ENCODE peak calls at places on chromosomes 12 and 14, in eight cellular contexts. K is GM10248; Y is activated naive CD4-positive, alpha-beta T cell; E is mesothelial cell of epicardium; F is smooth muscle cell of the brain vasculature; H is AG10803; L is activated CD4-positive, alpha-beta T cell treated with anti-CD3 and anti-CD28 coated beads, Interleukin-2, amount 10 ng/mL, durations not matched to agents 7 days and 5 days; J is stimulated activated CD4-positive, alpha-beta T cell treated with anti-CD3 and anti-CD28 coated beads, TNF-alpha, amount 100 ng/mL, for 24 hours. S is an unnamed sample.

GRCh38 chr12:99035776-99036175 is 390.7 kb downstream of the APAF1 start:
- DNase-seq in J (no peak), E (no peak), F (no peak), L (no peak), H (no peak), Y (no peak), K (no peak), S (no peak)

GRCh38 chr14:95256011-95256775 is 63.5 kb downstream of the CLMN start:
- DNase-seq in E (no peak), H (no peak), J (no peak), K (no peak), Y (no peak), L (no peak), F (no peak), S (no peak)

GRCh38 chr14:26128931-26129674 is 468.7 kb downstream of the NOVA1 start:
- DNase-seq in E (no peak), Y (no peak), F (peak), L (no peak), K (no peak), H (no peak), J (no peak), S (no peak)

GRCh38 chr14:59939828-59940227 is 19.9 kb downstream of the LRRC9 start:
- DNase-seq in E (no peak), H (no peak), F (no peak), K (no peak), J (no peak), Y (no peak), L (no peak), S (no peak)

GRCh38 chr14:25150934-25151790 is 101.2 kb upstream of the STXBP6 start:
- DNase-seq in Y (no peak), H (peak), J (no peak), K (peak), L (no peak), F (peak), E (no peak), S (no peak)

GRCh38 chr12:96719671-96720362 is 187.2 kb upstream of the NEDD1 start:
- DNase-seq in E (no peak), Y (no peak), F (peak), K (peak), J (no peak), L (peak), H (peak), S (no peak)

GRCh38 chr12:15151141-15152091 is 69.8 kb downstream of the RERG start:
- DNase-seq in L (peak), F (no peak), Y (no peak), J (no peak), H (no peak), E (no peak), K (no peak), S (no peak)

GRCh38 chr14:89957791-89958190 is 2.1 kb downstream of the TDP1 start:
- DNase-seq in K (no peak), J (no peak), Y (no peak), L (no peak), H (no peak), F (no peak), E (no peak), S (no peak)

GRCh38 chr12:92292016-92292415 is 146.4 kb upstream of the BTG1 start:
- DNase-seq in J (no peak), K (no peak), L (no peak), E (no peak), F (no peak), H (peak), Y (no peak), S (no peak)

GRCh38 chr12:47818701-47819543 is 781 bp downstream of the HDAC7 start:
- DNase-seq in Y (no peak), H (peak), E (no peak), K (peak), F (no peak), J (no peak), L (peak), S (peak)

GRCh38 chr12:1281683-1282366 is 290.8 kb downstream of the ERC1 start:
- DNase-seq in H (peak), Y (no peak), E (no peak), J (no peak), K (no peak), F (no peak), L (no peak), S (no peak)

GRCh38 chr12:2523317-2523716 is 271.5 kb upstream of the FKBP4 start:
- DNase-seq in E (no peak), L (no peak), Y (no peak), K (no peak), H (no peak), F (no peak), J (no peak), S (peak)

GRCh38 chr14:102279688-102280348 is 25.1 kb downstream of the MOK start:
- DNase-seq in F (peak), Y (no peak), J (no peak), L (no peak), E (no peak), H (peak), K (no peak), S (no peak)

GRCh38 chr12:54437243-54437642 is 18.2 kb upstream of the ITGA5 start:
- DNase-seq in Y (no peak), H (no peak), J (no peak), K (no peak), L (no peak), F (no peak), E (no peak), S (no peak)

GRCh38 chr14:80390911-80391310 is 179.6 kb upstream of the DIO2 start:
- DNase-seq in Y (no peak), J (no peak), F (peak), H (peak), E (no peak), K (no peak), L (no peak), S (no peak)

GRCh38 chr14:59117754-59118153 is 70.7 kb upstream of the DAAM1 start:
- DNase-seq in L (no peak), Y (no peak), E (no peak), H (no peak), J (no peak), F (no peak), K (no peak), S (no peak)

GRCh38 chr12:120199025-120199424 is 1.9 kb downstream of the RPLP0 start:
- DNase-seq in Y (no peak), F (no peak), L (no peak), H (no peak), J (no peak), E (no peak), K (no peak), S (no peak)

GRCh38 chr12:101459642-101460346 is 15.3 kb upstream of the SPIC start:
- DNase-seq in L (no peak), J (no peak), F (no peak), E (no peak), Y (no peak), K (no peak), H (peak), S (no peak)